ENCODE peak calls at places on chromosomes 4 and X, in ten cellular contexts. P, X, J, O, F, R, D, Q, L and T are unnamed samples.

GRCh38 chr4:24862073-24862751 is 50.6 kb downstream of the CCDC149 start:
- DNase-seq in P (no peak), X (no peak), J (no peak), O (no peak), F (no peak), R (no peak), D (no peak), Q (no peak), L (no peak), T (no peak)

GRCh38 chr4:40856836-40857362 is 107.1 kb downstream of the NSUN7 start:
- DNase-seq in P (no peak), X (peak), J (no peak), O (peak), F (no peak), R (peak), D (peak), Q (peak), L (peak), T (no peak)

GRCh38 chr4:213971-214370 is 89.7 kb downstream of the ZNF718 start:
- DNase-seq in P (no peak), X (no peak), J (no peak), O (no peak), F (no peak), R (no peak), D (no peak), Q (no peak), L (no peak), T (no peak)

GRCh38 chrX:69103539-69103938 is 61.7 kb downstream of the PJA1 start:
- DNase-seq in P (no peak), X (no peak), J (no peak), O (no peak), F (no peak), R (no peak), D (no peak), Q (no peak), L (no peak), T (no peak)

GRCh38 chr4:41541697-41542096 is 3.7 kb downstream of the LIMCH1 start:
- DNase-seq in P (no peak), X (no peak), J (no peak), O (no peak), F (no peak), R (peak), D (no peak), Q (no peak), L (no peak), T (no peak)

GRCh38 chr4:159765402-159765801 is 662.5 kb downstream of the RAPGEF2 start:
- DNase-seq in P (no peak), X (no peak), J (no peak), O (no peak), F (no peak), R (no peak), D (no peak), Q (no peak), L (no peak), T (no peak)

GRCh38 chr4:189809885-189810284 is 130.8 kb upstream of the FRG1 start:
- DNase-seq in P (no peak), X (no peak), J (no peak), O (no peak), F (no peak), R (no peak), D (no peak), Q (no peak), L (no peak), T (no peak)

GRCh38 chr4:48858130-48858529 is 27.2 kb downstream of the OCIAD1 start:
- DNase-seq in P (no peak), X (no peak), J (no peak), O (no peak), F (no peak), R (no peak), D (no peak), Q (no peak), L (no peak), T (no peak)

GRCh38 chrX:129791961-129792570 is 12.3 kb downstream of the SASH3 start:
- DNase-seq in P (no peak), X (no peak), J (no peak), O (no peak), F (no peak), R (no peak), D (no peak), Q (no peak), L (no peak), T (no peak)

GRCh38 chrX:129875669-129876068 is 30.3 kb upstream of the UTP14A start:
- DNase-seq in P (no peak), X (no peak), J (no peak), O (no peak), F (no peak), R (peak), D (peak), Q (no peak), L (no peak), T (peak)

GRCh38 chr4:88353324-88353723 is 25.3 kb upstream of the HERC6 start:
- DNase-seq in P (no peak), X (no peak), J (no peak), O (peak), F (no peak), R (no peak), D (no peak), Q (no peak), L (no peak), T (no peak)

GRCh38 chr4:8912506-8912905 is 40.9 kb upstream of the HMX1 start:
- DNase-seq in P (peak), X (no peak), J (no peak), O (no peak), F (no peak), R (no peak), D (no peak), Q (peak), L (no peak), T (no peak)

GRCh38 chrX:57251965-57252364 is 34.5 kb upstream of the FAAH2 start:
- DNase-seq in P (no peak), X (no peak), J (no peak), O (no peak), F (no peak), R (no peak), D (no peak), Q (no peak), L (no peak), T (no peak)

GRCh38 chrX:3501833-3502535 is 155.5 kb upstream of the MXRA5 start:
- DNase-seq in P (no peak), X (no peak), J (no peak), O (no peak), F (no peak), R (no peak), D (no peak), Q (no peak), L (peak), T (no peak)

GRCh38 chr4:30821275-30821674 is 101.1 kb downstream of the PCDH7 start:
- DNase-seq in P (no peak), X (no peak), J (peak), O (no peak), F (no peak), R (no peak), D (no peak), Q (no peak), L (no peak), T (no peak)

GRCh38 chrX:22122510-22122909 is 90.4 kb downstream of the PHEX start:
- DNase-seq in P (no peak), X (no peak), J (no peak), O (peak), F (peak), R (no peak), D (peak), Q (no peak), L (no peak), T (no peak)

GRCh38 chr4:112862318-112862674 is 187.2 kb upstream of the ANK2 start:
- DNase-seq in P (no peak), X (no peak), J (no peak), O (no peak), F (no peak), R (no peak), D (no peak), Q (no peak), L (no peak), T (no peak)

GRCh38 chrX:139020793-139021192 is 309.3 kb upstream of the FGF13 start:
- DNase-seq in P (no peak), X (no peak), J (no peak), O (no peak), F (no peak), R (no peak), D (no peak), Q (no peak), L (no peak), T (no peak)

GRCh38 chr4:146398404-146398803 is 123.3 kb downstream of the SLC10A7 start:
- DNase-seq in P (no peak), X (no peak), J (no peak), O (no peak), F (no peak), R (no peak), D (no peak), Q (no peak), L (no peak), T (no peak)

GRCh38 chr4:186627226-186627865 is 72.0 kb upstream of the MTNR1A start:
- DNase-seq in P (peak), X (no peak), J (no peak), O (no peak), F (no peak), R (no peak), D (peak), Q (no peak), L (no peak), T (no peak)

GRCh38 chr4:114383721-114384120 is 214.9 kb upstream of the UGT8 start:
- DNase-seq in P (no peak), X (no peak), J (peak), O (peak), F (no peak), R (no peak), D (peak), Q (no peak), L (no peak), T (no peak)

GRCh38 chr4:155342142-155342541 is 34.6 kb downstream of the MAP9 start:
- DNase-seq in P (no peak), X (no peak), J (no peak), O (no peak), F (no peak), R (no peak), D (peak), Q (no peak), L (no peak), T (no peak)

GRCh38 chrX:55006827-55007621 is 6.9 kb downstream of the APEX2 start:
- DNase-seq in P (no peak), X (peak), J (no peak), O (no peak), F (no peak), R (no peak), D (no peak), Q (no peak), L (no peak), T (no peak)

GRCh38 chrX:129797251-129797906 is 17.6 kb downstream of the SASH3 start:
- DNase-seq in P (no peak), X (no peak), J (no peak), O (no peak), F (no peak), R (no peak), D (no peak), Q (no peak), L (no peak), T (no peak)

GRCh38 chr4:78002260-78002659 is 54.9 kb upstream of the FRAS1 start:
- DNase-seq in P (no peak), X (no peak), J (no peak), O (no peak), F (no peak), R (no peak), D (no peak), Q (no peak), L (no peak), T (no peak)

GRCh38 chr4:10084651-10085320 is 31.8 kb downstream of the WDR1 start:
- DNase-seq in P (no peak), X (peak), J (no peak), O (no peak), F (no peak), R (no peak), D (no peak), Q (no peak), L (no peak), T (no peak)

GRCh38 chr4:124640037-124640730 is 72.3 kb downstream of the ANKRD50 start:
- DNase-seq in P (no peak), X (no peak), J (peak), O (peak), F (no peak), R (peak), D (peak), Q (peak), L (no peak), T (peak)

GRCh38 chrX:30301977-30302376 is 7.2 kb downstream of the NR0B1 start:
- DNase-seq in P (no peak), X (no peak), J (no peak), O (no peak), F (no peak), R (no peak), D (peak), Q (no peak), L (no peak), T (no peak)

GRCh38 chr4:120007171-120007894 is 59.3 kb downstream of the MAD2L1 start:
- DNase-seq in P (no peak), X (no peak), J (no peak), O (no peak), F (no peak), R (no peak), D (peak), Q (no peak), L (no peak), T (no peak)

GRCh38 chr4:159077702-159078495 is 25.0 kb upstream of the RAPGEF2 start:
- DNase-seq in P (no peak), X (no peak), J (no peak), O (no peak), F (no peak), R (no peak), D (peak), Q (no peak), L (no peak), T (no peak)

GRCh38 chrX:104618106-104618895 is 52.3 kb downstream of the IL1RAPL2 start:
- DNase-seq in P (no peak), X (no peak), J (no peak), O (no peak), F (no peak), R (no peak), D (no peak), Q (no peak), L (no peak), T (no peak)

GRCh38 chr4:122606364-122607043 is 14.4 kb downstream of the IL21 start:
- DNase-seq in P (no peak), X (no peak), J (no peak), O (no peak), F (no peak), R (no peak), D (no peak), Q (no peak), L (no peak), T (no peak)

GRCh38 chrX:16160729-16161128 is 6.6 kb upstream of the MAGEB17 start:
- DNase-seq in P (no peak), X (no peak), J (peak), O (peak), F (no peak), R (no peak), D (peak), Q (no peak), L (no peak), T (peak)

DNA sequence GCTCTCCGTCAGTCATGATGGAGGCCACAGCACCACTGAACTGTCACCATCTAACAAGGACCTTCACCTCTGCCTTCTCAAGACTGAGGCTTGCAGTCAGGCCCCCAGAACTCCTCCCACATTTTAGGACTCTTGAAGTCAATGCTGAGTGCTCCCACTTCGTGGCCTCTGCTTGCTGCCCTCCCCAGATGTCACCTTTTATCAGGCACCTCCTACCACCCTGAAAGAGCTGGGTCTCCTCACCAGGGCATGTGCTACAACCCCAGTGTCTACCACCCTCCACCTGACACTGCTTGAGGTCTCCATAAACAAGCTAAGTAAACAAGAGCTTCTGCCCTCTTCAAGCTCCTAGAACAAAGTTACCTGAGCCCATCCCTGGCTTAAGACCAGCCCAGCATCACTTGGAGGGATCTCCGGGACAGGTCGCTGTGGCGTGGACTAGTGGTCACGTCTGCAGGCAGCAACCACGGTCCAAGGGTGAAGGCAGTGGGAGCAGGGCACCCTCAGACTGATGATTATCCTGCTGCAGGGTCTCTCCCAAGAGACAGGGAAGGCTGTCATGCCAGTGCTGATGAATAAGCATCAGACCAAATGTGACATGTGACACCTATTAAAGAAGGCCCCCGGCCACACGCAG is 7.7 kb upstream of the FAM53A start:
- DNase-seq in P (no peak), X (peak), J (no peak), O (no peak), F (no peak), R (no peak), D (no peak), Q (no peak), L (no peak), T (no peak)
- TF ChIP-seq POLR2A in P (no peak), X (no peak), J (no peak), O (no peak), F (no peak), R (no peak), D (no peak), Q (no peak), L (no peak), T (no peak)

DNA sequence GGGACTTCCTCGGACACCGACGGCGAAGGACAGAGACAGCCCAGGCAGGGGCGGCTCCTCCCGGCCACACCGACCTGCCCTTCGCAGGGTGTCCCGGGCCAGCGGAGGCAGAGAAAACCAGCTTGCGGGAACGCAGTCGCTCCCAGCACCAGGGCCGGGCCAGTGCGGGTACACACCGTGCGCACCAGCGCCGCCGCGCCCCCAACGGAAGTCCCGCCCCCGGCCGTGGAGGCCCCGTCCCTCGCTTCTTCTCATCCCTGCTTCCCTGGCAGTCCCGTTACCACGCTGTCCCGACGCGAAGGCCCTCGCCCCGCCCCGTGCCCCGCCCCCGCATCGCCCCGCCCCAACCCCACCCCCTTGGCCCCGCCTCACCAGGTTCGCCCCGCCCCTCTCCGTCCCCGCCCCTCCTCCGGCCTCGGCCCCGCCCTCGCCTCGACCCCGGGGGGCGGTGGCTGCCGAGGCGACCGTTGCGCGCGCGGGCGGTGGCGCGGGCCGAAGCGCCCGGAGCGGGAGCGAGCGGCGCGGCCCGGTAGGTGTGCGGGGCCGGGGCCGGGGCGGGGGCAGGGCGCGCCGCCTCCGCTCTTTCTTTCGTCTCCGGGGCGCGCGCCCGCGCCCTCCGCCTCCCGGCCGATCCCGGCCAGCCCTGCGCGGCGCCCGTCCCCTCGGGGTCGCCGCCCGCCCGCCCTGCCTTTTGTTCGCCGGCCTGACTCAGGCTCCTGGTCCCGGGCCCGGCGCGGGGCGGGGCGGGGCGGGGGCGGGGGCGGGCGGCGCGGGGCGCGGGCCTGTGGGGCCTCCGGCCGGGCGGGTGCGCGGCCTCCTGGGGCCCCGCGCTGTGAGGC is at the start of gene RGS12:
- DNase-seq in P (peak), X (peak), J (peak), O (peak), F (peak), R (peak), D (peak), Q (peak), L (peak), T (peak)
- TF ChIP-seq POLR2A in P (peak), X (peak), J (peak), O (peak), F (peak), R (peak), D (peak), Q (peak), L (peak), T (peak)

GRCh38 chrX:71100581-71101505 is 5.2 kb downstream of the FOXO4 start:
- DNase-seq in P (no peak), X (no peak), J (no peak), O (no peak), F (no peak), R (no peak), D (no peak), Q (no peak), L (no peak), T (no peak)
- TF ChIP-seq POLR2A in P (no peak), X (no peak), J (no peak), O (no peak), F (no peak), R (no peak), D (no peak), Q (no peak), L (no peak), T (no peak)

GRCh38 chr4:3047464-3048286 is 26.7 kb downstream of the HTT-AS start:
- DNase-seq in P (no peak), X (peak), J (peak), O (peak), F (peak), R (peak), D (peak), Q (peak), L (peak), T (no peak)
- TF ChIP-seq POLR2A in P (no peak), X (no peak), J (no peak), O (no peak), F (no peak), R (no peak), D (no peak), Q (no peak), L (no peak), T (no peak)

DNA sequence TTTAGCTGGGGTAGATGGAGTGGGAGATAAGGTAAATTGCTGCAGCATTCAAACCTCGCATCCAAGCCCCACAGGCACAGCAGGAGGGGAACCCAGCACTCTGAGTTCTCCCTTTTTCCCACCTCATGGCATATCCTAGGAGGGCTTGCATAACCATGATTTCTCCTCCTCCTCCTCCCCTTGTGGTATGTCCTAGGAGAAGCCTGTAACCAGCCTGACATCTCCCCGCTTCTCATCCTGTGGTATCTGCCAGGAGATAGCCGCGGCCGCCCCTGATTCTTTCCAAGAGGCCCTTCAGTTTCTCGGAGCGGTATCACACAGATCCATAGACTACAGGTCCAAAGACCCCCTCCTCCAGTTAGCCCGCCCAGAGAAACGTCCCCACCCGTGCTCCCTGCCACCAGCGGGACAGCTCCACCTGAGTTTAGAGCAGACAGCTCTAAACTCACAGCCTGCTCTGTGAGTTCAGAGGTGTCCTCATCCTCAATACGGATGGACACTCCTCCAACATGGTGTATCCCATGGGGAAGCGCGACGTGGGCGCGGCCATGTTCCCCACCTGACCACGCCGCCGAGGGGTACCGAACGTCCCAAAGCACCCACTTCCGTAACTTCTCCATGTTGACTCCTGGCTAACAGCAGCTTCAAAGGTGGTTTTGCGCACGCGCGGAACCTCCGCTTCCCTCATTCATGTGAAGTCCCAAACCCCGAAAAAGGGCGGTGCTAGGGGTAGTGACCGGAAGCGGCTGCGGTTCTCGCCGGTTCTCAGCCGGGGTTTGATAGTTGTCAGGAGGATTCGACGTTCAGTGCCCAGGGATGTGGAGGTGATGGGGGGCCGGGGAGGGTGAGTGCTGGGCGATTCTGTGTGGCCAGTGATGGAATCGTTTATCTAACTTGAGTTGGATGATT is at the start of gene ZNF81:
- DNase-seq in P (peak), X (peak), J (peak), O (peak), F (peak), R (peak), D (peak), Q (peak), L (peak), T (peak)
- TF ChIP-seq POLR2A in P (no peak), X (no peak), J (no peak), O (peak), F (peak), R (peak), D (peak), Q (no peak), L (peak), T (peak)